ENCODE peak calls at places on chromosomes 6 and 20, in seven cellular contexts. S is Karpas-422, Y is AG09309, E is cardiac muscle cell, V is lower lobe of right lung, G is lower leg skin, J is right lobe of liver. Z is an unnamed sample.

GRCh38 chr6:107812370-107812769 is 11.7 kb downstream of the SCML4 start:
- DNase-seq in S (no peak), Y (no peak), E (no peak), V (no peak), G (no peak), J (no peak), Z (no peak)

GRCh38 chr20:50645253-50646068 is 45.9 kb downstream of the RIPOR3 start:
- DNase-seq in S (no peak), Y (peak), E (peak), V (peak), G (no peak), J (peak), Z (peak)

GRCh38 chr6:112967974-112968373 is 620.8 kb downstream of the RFPL4B start:
- DNase-seq in S (no peak), Y (no peak), E (no peak), V (no peak), G (no peak), J (no peak), Z (no peak)

GRCh38 chr20:48932375-48932941 is 10.9 kb downstream of the ARFGEF2 start:
- DNase-seq in S (no peak), Y (no peak), E (no peak), V (no peak), G (no peak), J (peak), Z (no peak)

GRCh38 chr6:34475167-34476047 is 9.5 kb downstream of the PACSIN1 start:
- DNase-seq in S (no peak), Y (no peak), E (no peak), V (no peak), G (no peak), J (no peak), Z (no peak)

GRCh38 chr6:47438481-47439347 is 38.9 kb upstream of the CD2AP start:
- DNase-seq in S (no peak), Y (no peak), E (no peak), V (no peak), G (no peak), J (no peak), Z (no peak)

GRCh38 chr6:83511901-83512681 is at the start of gene PRSS35:
- DNase-seq in S (no peak), Y (no peak), E (peak), V (peak), G (peak), J (peak), Z (no peak)

GRCh38 chr6:157831424-157832249 is 8.6 kb downstream of the SNX9 start:
- DNase-seq in S (no peak), Y (no peak), E (no peak), V (no peak), G (no peak), J (no peak), Z (no peak)

GRCh38 chr20:38671186-38671585 is 53.1 kb upstream of the SLC32A1 start:
- DNase-seq in S (no peak), Y (no peak), E (no peak), V (no peak), G (peak), J (no peak), Z (no peak)

GRCh38 chr6:166798652-166799051 is 157.7 kb downstream of the RNASET2 start:
- DNase-seq in S (no peak), Y (no peak), E (no peak), V (no peak), G (peak), J (no peak), Z (no peak)

GRCh38 chr20:25019381-25020155 is 27.0 kb upstream of the APMAP start:
- DNase-seq in S (no peak), Y (no peak), E (no peak), V (no peak), G (peak), J (peak), Z (no peak)

GRCh38 chr6:137147195-137147594 is 26.2 kb downstream of the IL22RA2 start:
- DNase-seq in S (no peak), Y (no peak), E (no peak), V (no peak), G (no peak), J (no peak), Z (no peak)

GRCh38 chr6:138965971-138966370 is 22.1 kb downstream of the REPS1 start:
- DNase-seq in S (no peak), Y (no peak), E (no peak), V (no peak), G (no peak), J (no peak), Z (no peak)

GRCh38 chr6:148681666-148682065 is 65.2 kb upstream of the UST start:
- DNase-seq in S (no peak), Y (no peak), E (no peak), V (no peak), G (no peak), J (no peak), Z (no peak)

GRCh38 chr6:30885481-30885998 is 1.2 kb downstream of the DDR1 start:
- DNase-seq in S (no peak), Y (no peak), E (no peak), V (no peak), G (peak), J (no peak), Z (no peak)

GRCh38 chr6:21219241-21219640 is 374.3 kb upstream of the SOX4 start:
- DNase-seq in S (no peak), Y (no peak), E (no peak), V (no peak), G (no peak), J (no peak), Z (no peak)

GRCh38 chr6:44494011-44494501 is 106.5 kb downstream of the CDC5L start:
- DNase-seq in S (no peak), Y (peak), E (peak), V (no peak), G (peak), J (no peak), Z (no peak)

GRCh38 chr6:42075159-42075838 is 25.0 kb downstream of the TAF8 start:
- DNase-seq in S (peak), Y (peak), E (peak), V (peak), G (peak), J (peak), Z (no peak)

GRCh38 chr6:42030585-42031506 is 19.5 kb upstream of the TAF8 start:
- DNase-seq in S (peak), Y (no peak), E (peak), V (no peak), G (no peak), J (no peak), Z (peak)

GRCh38 chr20:3798405-3798768 is 2.3 kb downstream of the CDC25B start:
- DNase-seq in S (no peak), Y (no peak), E (no peak), V (peak), G (no peak), J (no peak), Z (no peak)

GRCh38 chr20:3204124-3204794 is at the start of gene DDRGK1:
- DNase-seq in S (peak), Y (no peak), E (peak), V (peak), G (peak), J (peak), Z (peak)

GRCh38 chr6:31609519-31610406 is 5.3 kb upstream of the AIF1 start:
- DNase-seq in S (no peak), Y (no peak), E (peak), V (no peak), G (no peak), J (no peak), Z (no peak)

GRCh38 chr6:35663447-35664235 is 25.1 kb downstream of the FKBP5 start:
- DNase-seq in S (peak), Y (no peak), E (peak), V (no peak), G (no peak), J (no peak), Z (peak)

GRCh38 chr20:60137657-60138245 is 179.5 kb downstream of the CDH26 start:
- DNase-seq in S (peak), Y (no peak), E (no peak), V (no peak), G (no peak), J (no peak), Z (no peak)

GRCh38 chr6:20998748-20999448 is 464.6 kb downstream of the CDKAL1 start:
- DNase-seq in S (no peak), Y (no peak), E (no peak), V (no peak), G (no peak), J (no peak), Z (no peak)

GRCh38 chr6:106862858-106863257 is 111.7 kb downstream of the CD24 start:
- DNase-seq in S (no peak), Y (no peak), E (no peak), V (no peak), G (no peak), J (no peak), Z (no peak)

GRCh38 chr6:116189472-116189871 is 63.5 kb upstream of the COL10A1 start:
- DNase-seq in S (no peak), Y (no peak), E (no peak), V (no peak), G (no peak), J (no peak), Z (no peak)

GRCh38 chr6:115896538-115897129 is 164.1 kb downstream of the FRK start:
- DNase-seq in S (peak), Y (peak), E (peak), V (no peak), G (no peak), J (no peak), Z (no peak)

GRCh38 chr6:132161283-132161682 is 210.1 kb upstream of the CCN2 start:
- DNase-seq in S (peak), Y (no peak), E (peak), V (no peak), G (no peak), J (no peak), Z (no peak)

GRCh38 chr20:20490673-20491072 is 122.8 kb downstream of the INSM1 start:
- DNase-seq in S (no peak), Y (no peak), E (no peak), V (no peak), G (no peak), J (no peak), Z (no peak)

GRCh38 chr6:1608976-1609661 is 596 bp upstream of the FOXC1 start:
- DNase-seq in S (no peak), Y (no peak), E (peak), V (no peak), G (peak), J (no peak), Z (no peak)

GRCh38 chr6:132081338-132081737 is 130.2 kb upstream of the CCN2 start:
- DNase-seq in S (no peak), Y (no peak), E (no peak), V (no peak), G (no peak), J (no peak), Z (no peak)

GRCh38 chr6:19210849-19211590 is 626.1 kb upstream of the ID4 start:
- DNase-seq in S (peak), Y (no peak), E (peak), V (no peak), G (no peak), J (peak), Z (no peak)

GRCh38 chr20:48761914-48762313 is 65.9 kb downstream of the PREX1 start:
- DNase-seq in S (no peak), Y (no peak), E (no peak), V (no peak), G (no peak), J (no peak), Z (no peak)

GRCh38 chr6:137698636-137699035 is 168.4 kb upstream of the TNFAIP3 start:
- DNase-seq in S (no peak), Y (no peak), E (peak), V (no peak), G (no peak), J (no peak), Z (no peak)

GRCh38 chr20:38242848-38243449 is 17.6 kb downstream of the KIAA1755 start:
- DNase-seq in S (peak), Y (no peak), E (no peak), V (no peak), G (no peak), J (no peak), Z (no peak)

GRCh38 chr6:45619994-45620471 is 242.3 kb upstream of the SUPT3H start:
- DNase-seq in S (no peak), Y (no peak), E (peak), V (no peak), G (no peak), J (no peak), Z (no peak)

GRCh38 chr20:19861147-19861759 is 103.2 kb downstream of the RIN2 start:
- DNase-seq in S (no peak), Y (no peak), E (no peak), V (no peak), G (no peak), J (no peak), Z (no peak)

GRCh38 chr6:115890238-115890637 is 170.5 kb downstream of the FRK start:
- DNase-seq in S (no peak), Y (no peak), E (no peak), V (no peak), G (no peak), J (no peak), Z (no peak)

GRCh38 chr20:23034721-23035671 is at the start of gene SSTR4:
- DNase-seq in S (no peak), Y (no peak), E (no peak), V (no peak), G (peak), J (no peak), Z (no peak)
- H3K4me3 ChIP-seq in S (no peak), Y (no peak), E (no peak), V (peak), G (no peak), J (no peak), Z (no peak)

DNA sequence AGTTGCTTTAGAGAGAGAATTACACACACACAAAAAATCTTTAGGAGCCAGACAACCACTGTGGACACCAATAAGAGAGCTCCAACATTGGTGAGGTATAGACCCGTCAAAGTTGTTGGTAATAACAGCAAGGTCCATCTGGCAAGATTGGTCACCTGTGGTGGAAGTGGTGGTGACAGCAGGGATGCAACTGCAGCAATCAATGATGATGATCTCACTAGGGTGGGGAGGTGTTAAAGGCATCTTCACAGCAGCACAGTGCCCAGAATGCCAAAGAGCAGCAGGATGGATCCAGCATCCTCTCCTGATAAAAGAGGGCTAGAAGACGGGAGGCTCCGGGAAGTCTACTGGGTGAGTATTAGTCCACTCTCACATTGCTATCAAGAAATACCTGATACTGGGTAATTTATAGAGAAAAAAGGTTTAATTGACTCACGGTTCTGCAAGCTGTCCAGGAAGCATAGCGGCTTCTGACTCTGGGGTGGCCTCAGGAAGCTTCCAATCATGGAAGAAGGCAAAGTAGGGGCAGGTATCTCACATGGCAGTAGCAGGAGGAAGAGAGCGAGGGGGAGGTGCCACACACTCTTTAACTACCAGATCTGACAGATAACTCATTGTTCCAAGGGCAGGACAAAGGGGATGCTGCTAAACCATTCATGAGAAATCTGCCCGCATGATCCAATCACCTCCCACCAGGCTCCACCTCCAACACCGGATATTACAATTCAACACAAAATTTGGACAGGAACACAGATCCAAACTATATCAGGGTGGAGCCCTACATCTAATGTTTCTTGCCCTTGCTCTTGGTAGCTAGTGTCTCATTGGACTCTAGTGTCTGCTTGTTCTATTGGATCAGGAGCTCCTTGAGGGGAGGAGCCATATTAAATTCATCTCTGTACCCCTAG is 48.9 kb downstream of the KLHL31 start:
- DNase-seq in S (no peak), Y (no peak), E (no peak), V (no peak), G (no peak), J (peak), Z (no peak)
- H3K4me3 ChIP-seq in S (no peak), Y (no peak), E (no peak), V (no peak), G (no peak), J (peak), Z (no peak)

DNA sequence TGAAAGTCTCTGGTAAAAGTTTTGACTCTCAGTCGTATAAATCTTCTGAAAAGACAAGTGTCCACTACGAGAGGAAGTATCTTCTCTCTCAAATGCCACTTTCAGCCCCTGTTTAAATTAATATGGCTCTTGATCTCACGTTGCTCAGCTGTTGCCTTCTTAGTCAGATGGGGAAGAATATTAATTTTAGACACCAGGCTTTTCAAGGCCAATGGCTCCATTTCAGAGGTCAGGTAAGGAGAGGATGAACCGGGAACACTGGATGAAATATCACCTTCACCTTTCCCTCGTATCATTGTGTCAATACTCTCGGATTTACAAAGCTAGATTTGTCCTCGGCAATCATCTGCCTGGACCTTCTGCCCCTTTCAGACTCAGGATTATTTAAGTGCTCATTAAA is at the start of gene MYLK4:
- DNase-seq in S (no peak), Y (no peak), E (no peak), V (no peak), G (no peak), J (no peak), Z (no peak)
- H3K4me3 ChIP-seq in S (no peak), Y (no peak), E (no peak), V (no peak), G (no peak), J (no peak), Z (no peak)

DNA sequence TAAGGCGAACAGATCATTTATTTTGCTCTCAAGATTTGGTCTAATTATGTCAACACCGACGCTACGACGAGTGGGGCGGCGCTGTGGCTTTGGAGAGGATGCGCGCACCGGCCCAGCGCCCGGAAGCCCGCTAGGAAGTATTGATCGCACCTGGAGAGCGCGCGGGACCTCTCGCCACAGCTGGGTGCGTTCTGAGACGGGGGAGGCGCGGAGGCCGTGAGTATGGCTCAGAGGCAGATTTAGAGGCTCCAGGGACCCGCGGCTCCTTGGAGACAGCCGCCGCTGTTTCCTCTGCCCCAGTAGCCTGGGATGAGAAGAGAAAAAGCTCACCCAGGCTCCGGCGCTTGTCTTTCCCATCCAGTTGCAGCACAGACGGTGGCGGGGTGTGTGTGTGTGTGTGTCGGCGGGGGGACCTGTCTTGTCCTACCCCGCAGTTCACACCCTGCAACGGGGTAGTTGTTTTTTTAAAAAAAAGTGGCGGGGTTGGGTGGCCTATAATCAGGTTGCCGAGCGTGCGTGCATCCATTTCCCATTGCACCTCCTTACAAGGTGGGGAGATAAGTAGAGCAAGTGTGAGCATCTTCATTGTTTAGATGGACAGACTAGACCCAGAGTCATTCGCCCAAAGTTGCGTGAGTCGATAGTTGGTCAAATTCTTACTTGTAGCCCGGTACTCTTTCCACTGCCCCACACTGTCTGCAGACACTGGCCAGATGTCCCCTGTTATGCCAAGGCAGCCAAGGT is 11.2 kb downstream of the TFAP2D start:
- DNase-seq in S (no peak), Y (no peak), E (no peak), V (no peak), G (no peak), J (no peak), Z (no peak)
- H3K4me3 ChIP-seq in S (no peak), Y (no peak), E (no peak), V (no peak), G (no peak), J (no peak), Z (no peak)

GRCh38 chr20:63830821-63831593 is at the start of gene ZBTB46:
- DNase-seq in S (peak), Y (no peak), E (peak), V (peak), G (no peak), J (peak), Z (no peak)

GRCh38 chr20:63833776-63834544 is 2.9 kb upstream of the ZBTB46 start:
- DNase-seq in S (no peak), Y (no peak), E (no peak), V (no peak), G (no peak), J (no peak), Z (no peak)

GRCh38 chr20:63829598-63829942 is 1.5 kb downstream of the ZBTB46 start:
- DNase-seq in S (no peak), Y (no peak), E (no peak), V (no peak), G (no peak), J (no peak), Z (no peak)

GRCh38 chr20:63829943-63830820 is 882 bp downstream of the ZBTB46 start:
- DNase-seq in S (no peak), Y (no peak), E (no peak), V (no peak), G (no peak), J (no peak), Z (no peak)

GRCh38 chr20:63831696-63832686 is 927 bp upstream of the ZBTB46 start:
- DNase-seq in S (no peak), Y (no peak), E (peak), V (no peak), G (peak), J (peak), Z (no peak)
- H3K4me3 ChIP-seq in S (no peak), Y (peak), E (peak), V (peak), G (peak), J (peak), Z (peak)

GRCh38 chr6:11043552-11043960 is 549 bp downstream of the ELOVL2 start:
- DNase-seq in S (no peak), Y (no peak), E (no peak), V (no peak), G (no peak), J (peak), Z (no peak)
- H3K4me3 ChIP-seq in S (no peak), Y (peak), E (peak), V (peak), G (peak), J (peak), Z (peak)

GRCh38 chr6:16729183-16729696 is 32.0 kb downstream of the ATXN1 start:
- DNase-seq in S (no peak), Y (no peak), E (peak), V (no peak), G (no peak), J (no peak), Z (no peak)

GRCh38 chr6:16730720-16731502 is 30.3 kb downstream of the ATXN1 start:
- DNase-seq in S (no peak), Y (no peak), E (no peak), V (no peak), G (no peak), J (no peak), Z (no peak)

GRCh38 chr6:16727996-16728395 is 33.3 kb downstream of the ATXN1 start:
- DNase-seq in S (no peak), Y (no peak), E (peak), V (peak), G (no peak), J (peak), Z (no peak)

GRCh38 chr6:16729744-16730143 is 31.5 kb downstream of the ATXN1 start:
- DNase-seq in S (no peak), Y (no peak), E (no peak), V (no peak), G (no peak), J (no peak), Z (no peak)

GRCh38 chr6:16728513-16729182 is 32.6 kb downstream of the ATXN1 start:
- DNase-seq in S (no peak), Y (no peak), E (no peak), V (no peak), G (no peak), J (no peak), Z (no peak)
- H3K4me3 ChIP-seq in S (no peak), Y (no peak), E (no peak), V (no peak), G (no peak), J (no peak), Z (no peak)